ENCODE peak calls at places on chromosomes 4 and X, in five cellular contexts. L is H9, G is fibroblast of lung, I is IMR-90, A is SK-N-MC. O is an unnamed sample.

GRCh38 chr4:76690091-76690905 is 207.6 kb downstream of the SOWAHB start:
- DNase-seq in I (peak; percentile 24), L (no peak), A (no peak), G (peak; percentile 26), O (no peak)

GRCh38 chr4:48379587-48380140 is 38.3 kb downstream of the SLAIN2 start:
- DNase-seq in G (peak; percentile 14), L (no peak), I (no peak), A (no peak), O (no peak)

GRCh38 chr4:95093936-95094929 is 336.5 kb downstream of the BMPR1B start:
- DNase-seq in A (no peak), G (no peak), L (no peak), I (no peak), O (peak; percentile 38)

GRCh38 chr4:84051728-84052127 is 447.4 kb downstream of the NKX6-1 start:
- DNase-seq in A (no peak), G (no peak), I (no peak), L (peak; percentile 32), O (no peak)

GRCh38 chr4:173038192-173038896 is 130.3 kb upstream of the GALNT7 start:
- DNase-seq in A (no peak), L (no peak), I (no peak), G (no peak), O (no peak)

GRCh38 chr4:48785302-48785701 is 5.2 kb upstream of the FRYL start:
- DNase-seq in I (no peak), A (no peak), G (no peak), L (no peak), O (no peak)

GRCh38 chr4:87051121-87051713 is 116.4 kb downstream of the AFF1 start:
- DNase-seq in A (no peak), L (no peak), I (peak; percentile 56), G (peak; percentile 48), O (no peak)

GRCh38 chr4:98687876-98688275 is 29.5 kb upstream of the TSPAN5 start:
- DNase-seq in G (no peak), I (no peak), A (no peak), L (no peak), O (no peak)

GRCh38 chrX:13334491-13334890 is 14.6 kb upstream of the ATXN3L start:
- DNase-seq in A (no peak), L (no peak), I (peak; percentile 10), G (no peak), O (no peak)

GRCh38 chr4:153497988-153498967 is 32.1 kb downstream of the TMEM131L start:
- DNase-seq in A (no peak), I (peak; percentile 86), G (peak; percentile 67), L (no peak), O (no peak)

GRCh38 chr4:154124539-154125255 is 335.8 kb upstream of the SFRP2 start:
- DNase-seq in G (peak; percentile 31), L (no peak), I (peak; percentile 36), A (no peak), O (no peak)

GRCh38 chrX:111411591-111412371 is at the start of gene DCX:
- DNase-seq in I (no peak), A (no peak), L (peak; percentile 40), G (no peak), O (no peak)

GRCh38 chr4:35934370-35934981 is 309.8 kb downstream of the ARAP2 start:
- DNase-seq in G (peak; percentile 33), L (no peak), I (peak; percentile 1), A (peak; percentile 12), O (no peak)

GRCh38 chrX:105136786-105137185 is 83.7 kb downstream of the TEX13A start:
- DNase-seq in L (no peak), I (no peak), A (no peak), G (no peak), O (no peak)

GRCh38 chr4:53196872-53197759 is 168.7 kb downstream of the SCFD2 start:
- DNase-seq in G (peak; percentile 95), A (peak; percentile 75), L (no peak), I (peak; percentile 90), O (no peak)

GRCh38 chrX:69285881-69286545 is 120.8 kb upstream of the PJA1 start:
- DNase-seq in A (no peak), I (no peak), G (peak; percentile 37), L (no peak), O (peak; percentile 55)

GRCh38 chrX:133574716-133575115 is 159.4 kb upstream of the GPC4 start:
- DNase-seq in I (no peak), A (no peak), L (no peak), G (no peak), O (no peak)

GRCh38 chr4:70299643-70300042 is 35.1 kb upstream of the CABS1 start:
- DNase-seq in I (no peak), A (no peak), G (no peak), L (no peak), O (no peak)

GRCh38 chrX:11667286-11667685 is 1.6 kb upstream of the ARHGAP6 start:
- DNase-seq in I (no peak), L (no peak), G (no peak), A (no peak), O (no peak)

GRCh38 chr4:77819409-77819835 is 254 bp upstream of the CNOT6L start:
- DNase-seq in A (no peak), G (no peak), I (no peak), L (peak; percentile 32), O (no peak)

GRCh38 chr4:76307670-76308014 is 1.1 kb downstream of the STBD1 start:
- DNase-seq in L (no peak), A (no peak), I (no peak), G (no peak), O (no peak)

GRCh38 chr4:169662226-169662625 is 41.8 kb downstream of the CLCN3 start:
- DNase-seq in G (no peak), L (no peak), I (no peak), A (no peak), O (no peak)

GRCh38 chr4:169665039-169665732 is 44.8 kb downstream of the CLCN3 start:
- DNase-seq in L (no peak), G (no peak), I (no peak), A (no peak), O (no peak)

GRCh38 chr4:169664615-169665014 is 44.2 kb downstream of the CLCN3 start:
- DNase-seq in L (no peak), I (no peak), G (peak; percentile 28), A (peak; percentile 97), O (no peak)

GRCh38 chr4:169663402-169663801 is 43.0 kb downstream of the CLCN3 start:
- DNase-seq in L (no peak), G (no peak), I (no peak), A (no peak), O (no peak)

GRCh38 chr4:169663894-169664293 is 43.5 kb downstream of the CLCN3 start:
- DNase-seq in A (no peak), L (no peak), G (no peak), I (peak; percentile 31), O (no peak)
- H3K9ac ChIP-seq in A (peak overlapping the region; percentile 58), L (no peak overlapping the region), G (no peak overlapping the region), I (no peak overlapping the region), O (no peak overlapping the region)

GRCh38 chr4:108120789-108121188 is 47.9 kb downstream of the LEF1 start:
- DNase-seq in A (no peak), I (no peak), L (no peak), G (no peak), O (no peak)

GRCh38 chr4:108118505-108118904 is 50.2 kb downstream of the LEF1 start:
- DNase-seq in I (no peak), A (no peak), L (no peak), G (no peak), O (no peak)

GRCh38 chr4:108116423-108117168 is 52.1 kb downstream of the LEF1 start:
- DNase-seq in G (no peak), L (no peak), A (no peak), I (no peak), O (no peak)

GRCh38 chr4:108117473-108118182 is 51.1 kb downstream of the LEF1 start:
- DNase-seq in G (no peak), A (no peak), I (no peak), L (peak; percentile 73), O (peak; percentile 40)

DNA sequence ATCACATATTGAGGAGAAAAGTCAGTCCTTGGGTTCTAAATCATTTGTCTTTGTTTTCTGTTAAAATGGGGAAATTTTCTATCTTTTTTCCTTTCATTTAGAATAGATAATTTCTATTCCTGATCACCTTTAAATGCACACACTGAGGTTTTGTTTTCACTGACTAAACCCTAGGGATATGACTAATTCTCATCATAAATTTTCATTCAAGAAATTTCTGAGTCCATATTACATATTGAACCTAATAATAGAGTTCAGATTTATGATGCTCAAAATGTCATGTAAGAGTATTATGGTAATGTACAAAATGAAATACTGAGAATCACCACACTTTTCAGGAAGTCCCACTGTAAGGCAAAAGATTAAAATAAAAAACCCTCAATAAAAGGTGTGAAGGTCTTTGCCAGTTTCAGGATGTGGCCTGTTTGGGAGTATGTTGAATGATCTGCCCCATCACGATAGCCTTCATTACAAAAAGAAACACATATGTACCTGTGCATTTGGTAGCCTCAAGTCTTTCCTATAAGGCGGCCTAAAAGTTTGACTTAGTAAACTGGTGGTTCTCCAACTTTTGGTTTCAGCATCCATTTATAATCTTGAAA is 49.4 kb downstream of the LEF1 start:
- DNase-seq in L (no peak), I (no peak), A (no peak), G (no peak), O (no peak)
- H3K9ac ChIP-seq in L (no peak overlapping the region), I (no peak overlapping the region), A (no peak overlapping the region), G (no peak overlapping the region), O (no peak overlapping the region)

DNA sequence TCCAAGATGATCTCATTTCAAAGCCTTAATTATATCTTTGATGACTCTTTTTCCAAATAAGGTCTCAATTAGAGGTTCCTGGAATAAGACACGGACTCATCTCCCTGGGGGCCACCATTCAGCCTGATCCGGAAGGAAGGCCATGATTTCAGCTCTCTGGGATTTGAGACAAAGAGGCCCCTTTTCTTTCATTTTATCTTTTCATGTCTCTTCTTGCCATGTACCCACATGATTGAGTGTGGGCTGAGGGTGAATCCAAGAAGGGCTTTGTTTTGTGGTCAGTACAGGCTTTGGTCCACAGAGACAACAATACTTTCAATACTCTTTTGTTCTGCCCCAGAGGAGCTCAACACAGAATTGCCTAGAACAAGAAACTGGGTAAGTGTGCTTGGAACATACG is 261.2 kb downstream of the TRIML1 start:
- DNase-seq in L (no peak), I (no peak), A (no peak), G (no peak), O (no peak)
- H3K9ac ChIP-seq in L (no peak overlapping the region), I (no peak overlapping the region), A (no peak overlapping the region), G (no peak overlapping the region), O (no peak overlapping the region)

GRCh38 chr4:27381806-27382205 is 521.2 kb downstream of the STIM2 start:
- DNase-seq in A (no peak), L (no peak), I (no peak), G (no peak), O (no peak)
- H3K9ac ChIP-seq in A (no peak overlapping the region), L (no peak overlapping the region), I (no peak overlapping the region), G (no peak overlapping the region), O (no peak overlapping the region)

O was measured in DND-41.